ENCODE peak calls at places on chromosomes 2 and 18, in ten cellular contexts. S, L, P, A, C, Q, X, E, J and K are unnamed samples.
A peak's percentile ranks its signal among the peaks of the same experiment; 100 is the strongest.

GRCh38 chr2:95719473-95720060 is 127.8 kb downstream of the TRIM43 start:
- DNase-seq in J (no peak), L (no peak), S (no peak), E (no peak), Q (no peak), X (no peak), A (no peak), P (no peak), C (no peak), K (no peak)

GRCh38 chr2:56806924-56807323 is 623.1 kb downstream of the CCDC85A start:
- DNase-seq in S (no peak), P (no peak), E (no peak), C (no peak), A (no peak), J (no peak), Q (no peak), X (no peak), L (no peak), K (no peak)

GRCh38 chr2:240525802-240526201 is 32.0 kb downstream of the ANKMY1 start:
- DNase-seq in C (no peak), S (no peak), J (no peak), E (no peak), A (no peak), L (no peak), X (no peak), P (no peak), Q (no peak), K (no peak)

GRCh38 chr18:33873127-33873526 is 295.1 kb downstream of the ASXL3 start:
- DNase-seq in J (no peak), X (no peak), L (no peak), Q (no peak), E (no peak), P (no peak), C (no peak), A (no peak), S (no peak), K (no peak)

GRCh38 chr18:54269924-54270844 is 867 bp downstream of the POLI start:
- DNase-seq in C (peak; percentile 68), A (no peak), E (peak; percentile 23), S (peak; percentile 66), L (peak; percentile 76), J (peak; percentile 37), X (peak; percentile 47), P (peak; percentile 63), Q (peak; percentile 47), K (no peak)

GRCh38 chr2:26139269-26140183 is 33.4 kb upstream of the GAREM2 start:
- DNase-seq in S (peak; percentile 43), L (no peak), J (no peak), X (peak; percentile 75), E (no peak), C (no peak), P (no peak), Q (no peak), A (no peak), K (no peak)

GRCh38 chr2:196925445-196925767 is 1.1 kb downstream of the PGAP1 start:
- DNase-seq in J (peak; percentile 52), C (peak; percentile 50), E (no peak), A (no peak), L (no peak), X (no peak), P (no peak), S (no peak), Q (no peak), K (no peak)

GRCh38 chr18:11516988-11517630 is 92.3 kb upstream of the SLC35G4 start:
- DNase-seq in C (no peak), J (no peak), S (no peak), E (no peak), Q (no peak), P (no peak), L (no peak), X (no peak), A (no peak), K (no peak)

GRCh38 chr18:56148373-56148772 is 490.0 kb downstream of the TXNL1 start:
- DNase-seq in S (no peak), L (no peak), P (peak; percentile 17), J (no peak), E (peak; percentile 3), C (no peak), Q (peak; percentile 68), A (no peak), X (no peak), K (no peak)

GRCh38 chr18:21538230-21538629 is 62.3 kb downstream of the ESCO1 start:
- DNase-seq in S (no peak), C (no peak), J (no peak), A (no peak), X (no peak), L (no peak), E (no peak), P (no peak), Q (no peak), K (no peak)

GRCh38 chr2:80852808-80853139 is 548.2 kb upstream of the LRRTM1 start:
- DNase-seq in J (no peak), P (peak; percentile 8), Q (no peak), E (no peak), X (no peak), L (peak; percentile 39), A (no peak), C (peak; percentile 41), S (no peak), K (no peak)

GRCh38 chr2:3284657-3285630 is 92.7 kb downstream of the EIPR1 start:
- DNase-seq in S (no peak), J (no peak), X (no peak), A (no peak), P (no peak), C (no peak), Q (no peak), E (no peak), L (no peak), K (no peak)

GRCh38 chr2:19673213-19673791 is 228.5 kb downstream of the TTC32 start:
- DNase-seq in C (peak; percentile 58), P (peak; percentile 7), A (no peak), X (no peak), S (no peak), L (no peak), Q (peak; percentile 29), E (no peak), J (peak; percentile 24), K (no peak)

GRCh38 chr2:73284296-73285161 is at the start of gene FBXO41:
- DNase-seq in S (peak; percentile 57), X (no peak), C (peak; percentile 67), E (no peak), P (peak; percentile 19), L (peak; percentile 84), J (peak; percentile 66), Q (peak; percentile 62), A (peak; percentile 80), K (peak; percentile 88)

GRCh38 chr2:38079111-38080052 is 3.4 kb upstream of the CYP1B1 start:
- DNase-seq in L (no peak), P (no peak), E (no peak), S (no peak), X (no peak), C (no peak), Q (no peak), J (no peak), A (no peak), K (no peak)

GRCh38 chr2:69789129-69789528 is 40.3 kb upstream of the GMCL1 start:
- DNase-seq in J (peak; percentile 10), A (no peak), E (peak; percentile 23), L (no peak), P (no peak), C (no peak), X (peak; percentile 10), Q (peak; percentile 95), S (no peak), K (no peak)

GRCh38 chr2:170321526-170321925 is 143.6 kb downstream of the MYO3B start:
- DNase-seq in P (no peak), S (no peak), J (no peak), A (no peak), Q (no peak), C (no peak), L (no peak), E (no peak), X (no peak), K (no peak)

GRCh38 chr2:44745460-44745859 is 196.0 kb upstream of the SIX3 start:
- DNase-seq in A (no peak), P (no peak), C (no peak), E (no peak), L (no peak), S (no peak), Q (no peak), X (no peak), J (no peak), K (no peak)

GRCh38 chr2:1775511-1776035 is 31.3 kb upstream of the PXDN start:
- DNase-seq in Q (no peak), A (no peak), S (no peak), E (no peak), P (no peak), J (no peak), X (no peak), L (no peak), C (no peak), K (no peak)